ENCODE peak calls at places on chromosomes 4 and X, in four cellular contexts. Q is stimulated activated CD8-positive, alpha-beta memory T cell treated with anti-CD3 and anti-CD28 coated beads, Interleukin-4, amount 100 ng/mL, for 48 hours; V is activated CD4-positive, alpha-beta T cell treated with anti-CD3 and anti-CD28 coated beads, Interleukin-2, amount 50 U/mL, for 4 hours; Z is activated T-helper 1 cell treated with Interleukin-2 at 50 U/mL for 16 hours. X is an unnamed sample.

GRCh38 chr4:186570193-186570996 is 15.0 kb upstream of the MTNR1A start:
- DNase-seq in Q (no peak), V (no peak), Z (no peak), X (no peak)

GRCh38 chr4:52726821-52727580 is 24.2 kb downstream of the ERVMER34-1 start:
- DNase-seq in Q (no peak), V (no peak), Z (no peak), X (no peak)

GRCh38 chr4:40240040-40240653 is 43.3 kb downstream of the RHOH start:
- DNase-seq in Q (no peak), V (no peak), Z (no peak), X (no peak)

GRCh38 chr4:123848615-123849014 is 452.0 kb downstream of the SPRY1 start:
- DNase-seq in Q (no peak), V (no peak), Z (no peak), X (no peak)

GRCh38 chr4:153771058-153771457 is 11.2 kb upstream of the RNF175 start:
- DNase-seq in Q (no peak), V (no peak), Z (no peak), X (no peak)

GRCh38 chr4:85734446-85734845 is 259.5 kb downstream of the ARHGAP24 start:
- DNase-seq in Q (no peak), V (no peak), Z (no peak), X (no peak)

GRCh38 chr4:7845493-7846124 is 94.1 kb downstream of the AFAP1 start:
- DNase-seq in Q (peak), V (no peak), Z (no peak), X (no peak)

GRCh38 chr4:23887989-23888388 is 1.9 kb downstream of the PPARGC1A start:
- DNase-seq in Q (no peak), V (no peak), Z (no peak), X (no peak)

GRCh38 chrX:1487401-1487800 is 34.7 kb upstream of the ASMTL start:
- DNase-seq in Q (peak), V (no peak), Z (no peak), X (no peak)

GRCh38 chrX:123771449-123772064 is 38.7 kb upstream of the THOC2 start:
- DNase-seq in Q (no peak), V (no peak), Z (no peak), X (no peak)

X was measured in GM12878.